ENCODE peak calls at places on chromosomes 13 and 19, in eight cellular contexts. Z is omental fat pad, M is fibroblast of lung, W is K562, V is body of pancreas, O is cardiac muscle cell, I is Calu3, N is upper lobe of left lung. T is an unnamed sample.

GRCh38 chr13:36088001-36088400 is 43.2 kb downstream of the DCLK1 start:
- DNase-seq in Z (no peak), W (no peak), N (no peak), M (no peak), I (no peak), O (no peak), V (no peak), T (no peak)

GRCh38 chr19:41860419-41861097 is 503 bp downstream of the RPS19 start:
- DNase-seq in N (no peak), V (no peak), O (peak), I (no peak), Z (no peak), M (peak), W (no peak), T (no peak)

GRCh38 chr19:15562861-15563260 is 52.2 kb upstream of the CYP4F8 start:
- DNase-seq in Z (no peak), O (peak), M (peak), V (peak), I (peak), W (no peak), N (no peak), T (no peak)

GRCh38 chr13:53272873-53273272 is 244.3 kb downstream of the OLFM4 start:
- DNase-seq in O (no peak), V (no peak), I (no peak), N (no peak), M (no peak), W (no peak), Z (no peak), T (no peak)

GRCh38 chr19:31543456-31543855 is 194.2 kb upstream of the TSHZ3 start:
- DNase-seq in O (no peak), I (no peak), Z (no peak), V (no peak), M (no peak), W (no peak), N (no peak), T (no peak)

GRCh38 chr19:16836115-16836905 is 7.1 kb downstream of the SIN3B start:
- DNase-seq in M (no peak), I (no peak), Z (no peak), O (peak), V (peak), N (peak), W (peak), T (no peak)

GRCh38 chr19:17579523-17580244 is 24.2 kb downstream of the COLGALT1 start:
- DNase-seq in W (peak), N (peak), M (peak), O (peak), V (peak), Z (no peak), I (peak), T (peak)

GRCh38 chr19:42428676-42429075 is 1.5 kb upstream of the LIPE start:
- DNase-seq in W (no peak), Z (no peak), M (no peak), N (no peak), I (no peak), O (no peak), V (no peak), T (no peak)

GRCh38 chr19:13094771-13095392 is 7.8 kb downstream of the LYL1 start:
- DNase-seq in W (peak), M (no peak), Z (no peak), V (no peak), N (no peak), O (no peak), I (no peak), T (no peak)

GRCh38 chr19:30536975-30537374 is 164.8 kb downstream of the ZNF536 start:
- DNase-seq in M (no peak), W (no peak), O (no peak), N (no peak), Z (no peak), I (no peak), V (no peak), T (no peak)

GRCh38 chr19:28869459-28869858 is 343.5 kb downstream of the UQCRFS1 start:
- DNase-seq in I (no peak), V (no peak), O (no peak), Z (no peak), M (no peak), W (no peak), N (no peak), T (no peak)

GRCh38 chr19:15782211-15782610 is 5.2 kb upstream of the OR10H5 start:
- DNase-seq in I (no peak), N (no peak), V (no peak), M (no peak), O (no peak), W (no peak), Z (no peak), T (no peak)

GRCh38 chr13:25945596-25945995 is 106.2 kb downstream of the SHISA2 start:
- DNase-seq in O (peak), I (no peak), N (no peak), Z (no peak), W (no peak), V (peak), M (peak), T (no peak)

GRCh38 chr13:21458457-21458815 is 667 bp downstream of the ZDHHC20 start:
- DNase-seq in N (peak), I (peak), V (peak), O (no peak), M (no peak), W (peak), Z (no peak), T (peak)

GRCh38 chr19:37914908-37915307 is 7.9 kb downstream of the SIPA1L3 start:
- DNase-seq in V (no peak), W (no peak), M (no peak), N (no peak), I (no peak), O (no peak), Z (no peak), T (no peak)

GRCh38 chr19:6443986-6444385 is 10.4 kb upstream of the SLC25A41 start:
- DNase-seq in N (no peak), I (no peak), V (no peak), Z (no peak), M (no peak), O (no peak), W (no peak), T (no peak)

GRCh38 chr13:36242761-36243160 is 28.4 kb upstream of the SOHLH2 start:
- DNase-seq in M (no peak), V (no peak), N (no peak), I (no peak), W (no peak), Z (no peak), O (no peak), T (no peak)

GRCh38 chr13:111241006-111241755 is 79.3 kb upstream of the TEX29 start:
- DNase-seq in M (no peak), O (no peak), W (no peak), I (no peak), Z (no peak), V (no peak), N (no peak), T (no peak)

GRCh38 chr19:18379803-18380747 is 5.9 kb upstream of the GDF15 start:
- DNase-seq in O (peak), W (peak), V (peak), N (peak), Z (peak), M (peak), I (peak), T (no peak)

GRCh38 chr13:98581377-98581776 is 4.5 kb upstream of the STK24 start:
- DNase-seq in I (no peak), Z (no peak), M (no peak), W (no peak), V (no peak), N (no peak), O (no peak), T (no peak)

GRCh38 chr13:107458269-107458668 is 757.1 kb downstream of the LIG4 start:
- DNase-seq in V (no peak), M (no peak), O (no peak), W (no peak), I (no peak), Z (no peak), N (no peak), T (no peak)

GRCh38 chr19:56543776-56544175 is 5.0 kb downstream of the ZFP28 start:
- DNase-seq in N (no peak), O (no peak), V (no peak), Z (no peak), I (no peak), M (no peak), W (no peak), T (no peak)

GRCh38 chr19:4401482-4402170 is 814 bp upstream of the CHAF1A start:
- DNase-seq in M (no peak), O (no peak), W (no peak), Z (no peak), N (no peak), V (no peak), I (no peak), T (no peak)

GRCh38 chr19:28425431-28425931 is 787.5 kb downstream of the UQCRFS1 start:
- DNase-seq in Z (no peak), M (no peak), V (no peak), O (peak), I (no peak), N (no peak), W (no peak), T (no peak)

GRCh38 chr19:17216058-17216670 is 1.0 kb downstream of the USE1 start:
- DNase-seq in N (no peak), M (no peak), Z (no peak), W (no peak), O (no peak), V (no peak), I (no peak), T (no peak)

GRCh38 chr13:51785592-51786424 is 18.2 kb downstream of the DHRS12 start:
- DNase-seq in W (peak), V (peak), N (peak), Z (no peak), I (no peak), M (peak), O (peak), T (no peak)

GRCh38 chr19:29013325-29013724 is 199.6 kb downstream of the UQCRFS1 start:
- DNase-seq in I (no peak), V (no peak), N (no peak), Z (no peak), M (no peak), O (no peak), W (no peak), T (no peak)

GRCh38 chr13:20492641-20493040 is 33.0 kb downstream of the CRYL1 start:
- DNase-seq in V (no peak), I (peak), O (peak), N (no peak), W (peak), Z (no peak), M (peak), T (peak)

GRCh38 chr13:63636231-63636993 is 2220.8 kb upstream of the PCDH20 start:
- DNase-seq in Z (no peak), V (peak), W (no peak), I (peak), M (peak), N (no peak), O (no peak), T (peak)

GRCh38 chr13:44331912-44332840 is 41.4 kb upstream of the SERP2 start:
- DNase-seq in I (no peak), W (no peak), Z (peak), M (peak), N (peak), O (peak), V (peak), T (no peak)

GRCh38 chr19:16199275-16199932 is 1.7 kb downstream of the AP1M1 start:
- DNase-seq in M (no peak), I (no peak), O (no peak), N (peak), W (no peak), V (no peak), Z (no peak), T (no peak)

GRCh38 chr19:6213266-6213595 is 66.5 kb downstream of the MLLT1 start:
- DNase-seq in N (no peak), V (no peak), O (no peak), Z (no peak), M (no peak), W (no peak), I (no peak), T (no peak)

GRCh38 chr19:14395710-14396338 is 14.6 kb downstream of the ADGRE5 start:
- DNase-seq in V (no peak), O (no peak), W (no peak), N (no peak), Z (no peak), M (no peak), I (no peak), T (no peak)

GRCh38 chr19:55696301-55697068 is 21.5 kb downstream of the EPN1 start:
- DNase-seq in V (no peak), Z (no peak), I (no peak), M (no peak), W (no peak), N (no peak), O (no peak), T (no peak)

GRCh38 chr19:55537741-55538111 is 793 bp upstream of the SBK2 start:
- DNase-seq in M (no peak), O (no peak), W (no peak), N (no peak), I (no peak), V (no peak), Z (no peak), T (no peak)

GRCh38 chr13:45441633-45442032 is 23.1 kb upstream of the COG3 start:
- DNase-seq in I (no peak), Z (no peak), O (peak), V (no peak), N (no peak), M (peak), W (no peak), T (no peak)

GRCh38 chr19:38666662-38667448 is 19.4 kb downstream of the ACTN4 start:
- DNase-seq in I (peak), O (peak), V (peak), Z (no peak), M (peak), N (no peak), W (no peak), T (peak)

GRCh38 chr13:63307239-63307638 is 1891.6 kb upstream of the PCDH20 start:
- DNase-seq in N (no peak), I (no peak), M (no peak), Z (no peak), W (no peak), V (peak), O (no peak), T (no peak)

GRCh38 chr19:33248553-33248953 is 22.9 kb upstream of the SLC7A10 start:
- DNase-seq in Z (no peak), N (no peak), M (no peak), I (no peak), O (no peak), V (no peak), W (no peak), T (no peak)

GRCh38 chr13:108190897-108191296 is 24.4 kb downstream of the LIG4 start:
- DNase-seq in N (no peak), I (no peak), W (no peak), O (no peak), V (no peak), M (no peak), Z (no peak), T (no peak)

GRCh38 chr19:51712461-51713081 is 11.2 kb downstream of the HAS1 start:
- DNase-seq in Z (no peak), O (peak), N (no peak), I (peak), V (peak), W (peak), M (peak), T (peak)
- TF ChIP-seq CTCF in Z (no peak), O (peak), N (no peak), I (peak), V (peak), W (peak), M (peak), T (peak)

DNA sequence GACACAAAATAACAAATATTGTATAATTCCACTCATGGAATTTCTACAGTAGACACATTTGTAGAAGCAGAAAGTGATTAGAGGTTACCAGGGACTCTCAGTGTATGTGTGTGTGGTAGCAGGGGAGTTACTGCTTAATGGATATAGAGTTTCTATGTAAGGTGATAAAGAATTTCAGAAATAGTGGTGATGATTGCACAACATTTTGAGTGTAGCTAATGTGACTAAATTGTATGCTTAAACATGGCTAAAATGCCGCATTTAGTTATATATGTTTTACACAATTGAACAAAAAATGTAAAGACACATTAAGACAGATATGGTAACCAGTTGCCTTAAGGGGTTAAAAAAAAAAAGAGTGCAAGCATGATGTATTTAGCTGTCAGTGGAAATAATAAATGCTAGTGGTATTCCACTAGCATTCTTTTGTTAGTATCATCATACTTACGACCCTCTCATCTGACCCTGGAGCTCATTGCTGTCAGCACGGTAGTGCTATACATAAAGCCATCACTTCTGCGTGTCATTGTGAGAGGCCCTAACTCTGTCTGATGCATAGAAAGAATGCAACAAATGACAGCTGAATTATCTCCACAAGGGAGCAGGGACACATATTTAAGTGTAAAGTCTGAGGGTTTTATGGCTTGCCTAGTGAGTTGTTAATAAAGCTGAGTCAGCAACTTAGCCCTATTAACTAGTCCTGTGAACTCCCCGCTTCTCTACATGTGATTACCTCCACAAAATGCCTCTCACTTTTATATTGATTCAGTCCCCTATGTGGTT is 134.1 kb upstream of the RXFP2 start:
- DNase-seq in N (no peak), I (no peak), M (no peak), Z (no peak), W (no peak), V (no peak), O (no peak), T (no peak)
- TF ChIP-seq CTCF in N (no peak), I (no peak), M (no peak), Z (no peak), W (no peak), V (no peak), O (no peak), T (no peak)

GRCh38 chr13:82330499-82330898 is 1551.8 kb downstream of the SLITRK1 start:
- DNase-seq in I (no peak), V (no peak), W (peak), Z (no peak), O (peak), M (peak), N (no peak), T (no peak)
- TF ChIP-seq CTCF in I (no peak), V (no peak), W (no peak), Z (no peak), O (peak), M (peak), N (no peak), T (peak)

GRCh38 chr13:73519720-73520119 is 460.9 kb downstream of the KLF5 start:
- DNase-seq in Z (no peak), M (no peak), W (no peak), O (no peak), N (no peak), V (no peak), I (no peak), T (no peak)

GRCh38 chr13:73520566-73521290 is 461.9 kb downstream of the KLF5 start:
- DNase-seq in Z (no peak), V (no peak), W (no peak), N (no peak), O (no peak), M (no peak), I (no peak), T (no peak)

GRCh38 chr13:73522937-73523336 is 464.1 kb downstream of the KLF5 start:
- DNase-seq in Z (no peak), V (no peak), M (no peak), I (no peak), O (no peak), N (no peak), W (no peak), T (no peak)

GRCh38 chr13:73521970-73522549 is 463.3 kb downstream of the KLF5 start:
- DNase-seq in V (no peak), W (no peak), O (no peak), M (no peak), Z (no peak), N (no peak), I (no peak), T (no peak)

DNA sequence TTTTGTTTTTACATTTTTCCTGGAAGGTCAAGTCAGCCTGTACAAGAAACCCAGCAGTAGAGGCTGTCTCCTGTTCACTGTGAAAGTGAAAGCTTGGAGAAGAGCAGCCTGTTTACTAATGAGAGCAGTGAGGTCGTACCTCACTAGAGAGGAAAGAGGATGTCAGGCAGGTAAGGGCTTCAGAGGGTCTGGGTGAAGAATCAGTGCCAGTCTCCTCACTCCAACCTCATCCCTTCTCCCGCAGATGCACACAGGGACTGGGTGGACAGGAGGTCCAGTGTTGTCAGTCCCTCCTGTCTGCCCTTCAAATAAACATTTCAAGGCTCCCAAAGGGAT is 462.5 kb downstream of the KLF5 start:
- DNase-seq in O (no peak), N (no peak), V (no peak), Z (no peak), W (no peak), M (no peak), I (no peak), T (no peak)
- TF ChIP-seq CTCF in O (no peak), N (no peak), V (no peak), Z (no peak), W (no peak), M (no peak), I (no peak), T (no peak)

T was measured in endothelial cell.